ENCODE peak calls at places on chromosomes 6 and 20, in four cellular contexts. P, E, N and W are unnamed samples.

GRCh38 chr6:21846541-21847451 is 253.2 kb downstream of the SOX4 start:
- DNase-seq in E (no peak), P (no peak), N (no peak), W (no peak)

GRCh38 chr20:51760905-51761544 is 7.2 kb downstream of the ATP9A start:
- DNase-seq in E (no peak), P (no peak), N (no peak), W (peak)

GRCh38 chr20:8693709-8694108 is 375.2 kb upstream of the PLCB4 start:
- DNase-seq in P (no peak), E (no peak), N (no peak), W (no peak)

GRCh38 chr20:63772781-63773520 is 33.4 kb downstream of the SLC2A4RG start:
- DNase-seq in N (peak), P (no peak), E (no peak), W (no peak)

GRCh38 chr6:36285797-36286196 is 15.9 kb downstream of the PNPLA1 start:
- DNase-seq in P (no peak), N (no peak), E (no peak), W (no peak)

GRCh38 chr20:2212457-2213005 is 83.3 kb upstream of the TGM3 start:
- DNase-seq in P (no peak), N (no peak), E (no peak), W (no peak)

GRCh38 chr6:56944651-56945050 is 10.3 kb upstream of the BEND6 start:
- DNase-seq in P (no peak), E (no peak), N (no peak), W (no peak)

GRCh38 chr20:45470262-45470931 is 844 bp downstream of the WFDC2 start:
- DNase-seq in E (no peak), N (no peak), P (no peak), W (peak)

GRCh38 chr6:146578054-146578453 is 20.7 kb upstream of the ADGB start:
- DNase-seq in N (no peak), E (no peak), P (no peak), W (no peak)

GRCh38 chr20:60266184-60266823 is 308.1 kb downstream of the CDH26 start:
- DNase-seq in N (no peak), P (no peak), E (no peak), W (no peak)

GRCh38 chr6:2999005-2999620 is 581 bp upstream of the NQO2 start:
- DNase-seq in E (no peak), N (no peak), P (no peak), W (no peak)
- TF ChIP-seq EGR1 in E (no peak), N (no peak), P (no peak), W (no peak)

GRCh38 chr20:17935186-17935585 is 33.4 kb downstream of the SNX5 start:
- DNase-seq in E (no peak), N (no peak), P (no peak), W (no peak)

GRCh38 chr20:17936306-17936790 is 32.2 kb downstream of the SNX5 start:
- DNase-seq in E (no peak), N (no peak), P (no peak), W (no peak)

GRCh38 chr20:17935761-17936160 is 32.8 kb downstream of the SNX5 start:
- DNase-seq in E (no peak), P (no peak), N (no peak), W (no peak)

GRCh38 chr20:17933711-17934110 is 34.9 kb downstream of the SNX5 start:
- DNase-seq in E (no peak), P (no peak), N (no peak), W (no peak)

GRCh38 chr20:17934141-17934862 is 34.3 kb downstream of the SNX5 start:
- DNase-seq in E (no peak), P (no peak), N (no peak), W (no peak)
- TF ChIP-seq EGR1 in E (no peak), P (no peak), N (no peak), W (no peak)

DNA sequence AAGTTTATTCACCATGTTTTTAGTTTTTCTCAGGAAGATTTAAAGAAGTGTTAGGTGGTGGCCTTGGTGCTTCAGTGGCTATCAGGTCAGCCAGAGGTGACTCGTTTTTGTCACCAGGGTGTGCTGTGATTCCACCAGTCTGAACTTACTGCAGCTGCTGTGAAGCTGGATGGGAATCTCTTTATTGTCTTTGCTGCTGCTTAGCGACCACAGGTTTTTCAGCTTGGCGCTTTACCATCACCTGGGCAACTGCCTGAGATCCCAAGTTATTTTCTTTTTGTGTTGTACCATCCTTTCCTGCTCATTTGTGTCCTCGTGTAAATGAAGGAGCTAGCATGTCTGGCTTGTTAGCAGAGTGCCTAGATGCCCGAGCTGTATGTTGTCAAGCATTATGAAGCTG is 146.9 kb downstream of the MACROD2 start:
- DNase-seq in N (no peak), P (peak), E (peak), W (peak)
- TF ChIP-seq EGR1 in N (no peak), P (no peak), E (no peak), W (no peak)

GRCh38 chr20:32804022-32804715 is 15.6 kb upstream of the MAPRE1 start:
- DNase-seq in E (no peak), P (no peak), N (no peak), W (no peak)

GRCh38 chr20:32804817-32805216 is 14.9 kb upstream of the MAPRE1 start:
- DNase-seq in E (no peak), P (no peak), N (no peak), W (no peak)

GRCh38 chr20:32807706-32808105 is 12.0 kb upstream of the MAPRE1 start:
- DNase-seq in P (no peak), E (no peak), N (no peak), W (no peak)

GRCh38 chr20:32808438-32808837 is 11.3 kb upstream of the MAPRE1 start:
- DNase-seq in P (no peak), N (no peak), E (no peak), W (no peak)

DNA sequence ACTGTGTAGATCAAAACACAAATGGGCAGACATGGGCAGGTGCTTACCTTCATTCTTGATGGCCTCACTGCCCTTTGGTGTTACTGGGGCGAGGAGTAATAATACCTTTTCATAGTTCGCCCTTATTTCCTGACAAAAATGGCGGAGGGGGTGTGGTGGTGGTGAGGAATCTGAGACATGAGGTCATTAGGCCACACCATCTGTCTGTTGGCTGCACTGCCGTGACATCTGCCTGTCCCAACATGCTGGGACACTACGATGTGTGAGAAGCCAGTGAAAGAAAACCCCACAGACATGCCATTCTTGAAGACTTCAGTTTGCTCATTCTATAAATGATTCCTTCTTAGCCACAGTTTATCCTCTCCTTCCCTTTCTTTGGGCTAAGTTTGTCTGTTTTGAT is 13.4 kb upstream of the MAPRE1 start:
- DNase-seq in P (no peak), E (no peak), N (no peak), W (no peak)
- TF ChIP-seq EGR1 in P (no peak), E (no peak), N (no peak), W (no peak)

DNA sequence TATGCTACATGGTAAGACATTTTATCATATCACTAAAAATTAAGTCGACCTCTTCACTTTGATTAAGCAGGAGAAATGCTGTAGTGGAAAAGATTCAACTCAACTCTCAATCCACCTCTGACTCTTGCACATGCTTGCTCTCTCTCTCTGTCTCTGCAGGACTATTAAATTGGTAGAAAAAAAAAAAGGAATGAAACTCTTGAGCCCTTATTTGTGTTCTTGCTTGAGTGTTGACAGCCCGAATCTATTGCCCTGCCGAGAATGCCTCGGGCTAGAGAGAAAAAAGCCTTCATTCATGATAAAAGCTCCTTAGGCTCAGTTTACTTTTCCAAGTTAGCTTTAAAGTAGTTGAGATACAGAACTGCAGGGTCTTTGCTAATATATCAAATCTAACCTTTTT is 722.2 kb downstream of the PRKN start:
- DNase-seq in P (no peak), N (no peak), E (no peak), W (no peak)
- TF ChIP-seq EGR1 in P (no peak), N (no peak), E (no peak), W (no peak)